ENCODE peak calls at places on chromosomes 3 and 15, in four cellular contexts. J, D, I and H are unnamed samples.

GRCh38 chr3:148866261-148866660 is 1.2 kb downstream of the CPA3 start:
- DNase-seq in J (no peak), D (no peak), I (no peak), H (no peak)

GRCh38 chr15:42457445-42458442 is 33.2 kb downstream of the ZNF106 start:
- DNase-seq in I (no peak), J (peak), D (peak), H (no peak)

GRCh38 chr15:95680693-95681092 is 649.8 kb upstream of the NR2F2 start:
- DNase-seq in D (no peak), J (no peak), I (no peak), H (no peak)

GRCh38 chr3:101673953-101674352 is 3.0 kb downstream of the ZBTB11 start:
- DNase-seq in J (no peak), D (no peak), I (no peak), H (no peak)

GRCh38 chr15:85642693-85643058 is 152.0 kb downstream of the KLHL25 start:
- DNase-seq in D (no peak), I (no peak), J (peak), H (no peak)

GRCh38 chr15:25251700-25252390 is 187.0 kb downstream of the UBE3A start:
- DNase-seq in I (peak), J (no peak), D (no peak), H (no peak)

GRCh38 chr3:50586763-50587070 is 17.4 kb downstream of the HEMK1 start:
- DNase-seq in J (no peak), I (no peak), D (no peak), H (no peak)

GRCh38 chr3:134647902-134648760 is 2.7 kb downstream of the KY start:
- DNase-seq in I (no peak), J (no peak), D (peak), H (no peak)

GRCh38 chr15:33766329-33766728 is 202.0 kb upstream of the CHRM5 start:
- DNase-seq in D (no peak), J (no peak), I (no peak), H (peak)

GRCh38 chr15:32717290-32718081 is at the start of gene GREM1:
- DNase-seq in J (no peak), D (no peak), I (no peak), H (no peak)

GRCh38 chr15:101489236-101489632 is 273 bp downstream of the PCSK6 start:
- DNase-seq in I (peak), J (no peak), D (no peak), H (peak)

GRCh38 chr3:111484666-111485065 is 57.3 kb upstream of the CD96 start:
- DNase-seq in J (no peak), D (no peak), I (no peak), H (no peak)

GRCh38 chr3:20645340-20645739 is 459.3 kb upstream of the SGO1 start:
- DNase-seq in I (no peak), J (no peak), D (no peak), H (no peak)

GRCh38 chr15:25763954-25764353 is 99.2 kb downstream of the ATP10A start:
- DNase-seq in J (no peak), D (peak), I (no peak), H (no peak)

GRCh38 chr3:13016083-13016725 is 57.0 kb downstream of the IQSEC1 start:
- DNase-seq in I (peak), J (no peak), D (no peak), H (no peak)

GRCh38 chr15:80105193-80105984 is 45.9 kb downstream of the ZFAND6 start:
- DNase-seq in D (no peak), I (no peak), J (peak), H (peak)

GRCh38 chr15:96385195-96385594 is 54.7 kb downstream of the NR2F2 start:
- DNase-seq in I (no peak), D (no peak), J (no peak), H (no peak)

GRCh38 chr3:48276856-48277641 is 36.1 kb downstream of the ZNF589 start:
- DNase-seq in J (no peak), D (no peak), I (no peak), H (no peak)

GRCh38 chr3:174457758-174458157 is 401.4 kb upstream of the NAALADL2 start:
- DNase-seq in I (no peak), J (no peak), D (no peak), H (no peak)

GRCh38 chr3:194852345-194852744 is 166.7 kb downstream of the FAM43A start:
- DNase-seq in I (no peak), D (no peak), J (no peak), H (no peak)

GRCh38 chr3:117681619-117682018 is 972.0 kb downstream of the TUSC7 start:
- DNase-seq in J (no peak), I (no peak), D (no peak), H (no peak)

GRCh38 chr15:93566777-93567176 is 477.8 kb upstream of the RGMA start:
- DNase-seq in J (no peak), I (no peak), D (no peak), H (peak)

GRCh38 chr3:107557743-107558142 is 35.0 kb downstream of the BBX start:
- DNase-seq in I (no peak), J (no peak), D (no peak), H (no peak)

GRCh38 chr15:35139822-35140221 is 54.7 kb upstream of the NANOGP8 start:
- DNase-seq in D (no peak), J (no peak), I (no peak), H (peak)

GRCh38 chr3:129398803-129399144 is 29.7 kb downstream of the EFCAB12 start:
- DNase-seq in J (peak), I (no peak), D (no peak), H (peak)

GRCh38 chr15:78065284-78065872 is 12.1 kb downstream of the TBC1D2B start:
- DNase-seq in I (peak), D (peak), J (peak), H (peak)

GRCh38 chr15:24772256-24772655 is 96.7 kb downstream of the NPAP1 start:
- DNase-seq in J (no peak), D (no peak), I (no peak), H (no peak)

GRCh38 chr3:58563386-58564035 is 13.7 kb downstream of the FAM107A start:
- DNase-seq in I (no peak), J (no peak), D (peak), H (no peak)

GRCh38 chr3:58562498-58562897 is 14.7 kb downstream of the FAM107A start:
- DNase-seq in J (no peak), I (no peak), D (peak), H (no peak)

GRCh38 chr3:58559586-58559985 is 17.6 kb downstream of the FAM107A start:
- DNase-seq in D (peak), I (no peak), J (no peak), H (no peak)

GRCh38 chr3:58564054-58564453 is 13.1 kb downstream of the FAM107A start:
- DNase-seq in I (no peak), D (no peak), J (no peak), H (no peak)

DNA sequence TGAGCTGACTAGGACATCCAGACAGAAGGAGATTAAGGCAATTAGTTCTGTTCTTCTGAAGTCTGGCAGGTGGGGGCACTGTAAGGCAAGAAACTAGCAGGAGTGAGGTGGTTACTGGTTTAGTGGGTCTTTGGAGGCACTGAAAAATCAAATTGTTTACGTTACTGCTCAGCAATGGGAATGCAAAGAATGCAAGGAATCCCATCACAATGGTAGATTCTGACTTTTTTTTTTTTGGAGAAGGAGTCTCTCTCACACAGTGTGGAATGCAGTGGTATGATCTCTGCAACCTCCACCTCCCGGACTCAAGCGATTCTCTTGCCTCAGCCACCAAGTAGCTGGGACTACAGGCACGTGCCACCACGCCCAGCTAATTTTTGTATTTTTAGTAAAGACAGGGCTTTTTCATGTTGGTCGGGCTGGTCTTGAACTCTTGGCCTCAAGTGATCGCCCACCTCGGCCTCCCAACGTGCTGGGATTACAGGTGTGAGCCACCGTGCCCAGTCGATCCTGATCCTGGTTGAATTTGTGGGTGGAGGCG is 16.4 kb downstream of the FAM107A start:
- DNase-seq in D (no peak), J (peak), I (no peak), H (peak)
- TF ChIP-seq CTCF in D (no peak), J (peak), I (peak), H (peak)

GRCh38 chr15:68791431-68792283 is 29.0 kb downstream of the ANP32A start:
- DNase-seq in D (no peak), I (no peak), J (no peak), H (no peak)
- TF ChIP-seq CTCF in D (no peak), I (no peak), J (no peak), H (no peak)

GRCh38 chr15:89673162-89673506 is 6.0 kb downstream of the PLIN1 start:
- DNase-seq in I (no peak), D (no peak), J (peak), H (peak)
- TF ChIP-seq CTCF in I (peak), D (no peak), J (peak), H (peak)

DNA sequence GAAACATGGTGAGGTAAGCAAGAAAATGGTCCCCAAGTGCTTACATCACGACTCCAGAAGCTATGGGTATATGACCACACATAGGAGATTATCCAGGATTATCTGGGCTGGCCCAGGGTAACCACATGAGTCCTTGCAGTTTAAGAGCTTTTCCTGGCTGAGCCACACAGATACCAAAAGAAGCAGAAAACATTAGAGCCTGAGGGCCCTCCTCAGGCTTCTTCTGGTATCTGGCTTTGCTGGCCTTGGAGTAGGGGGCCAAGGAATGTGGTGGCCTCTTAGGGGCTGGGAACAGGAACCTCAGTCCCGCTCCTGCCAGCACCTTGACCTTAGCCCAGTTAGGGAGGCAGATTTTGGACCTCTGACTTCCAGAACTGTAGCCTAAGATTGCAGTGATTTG is 259.1 kb downstream of the KCNMB2 start:
- DNase-seq in D (no peak), J (no peak), I (no peak), H (no peak)
- TF ChIP-seq CTCF in D (no peak), J (no peak), I (no peak), H (no peak)